ENCODE peak calls at places on chromosomes 2 and 18, in six cellular contexts. Y is choroid plexus epithelial cell; G is sigmoid colon; Z is GM04504; K is activated CD4-positive, alpha-beta T cell treated with anti-CD3 and anti-CD28 coated beads for 1 hour; N is stimulated activated CD4-positive, alpha-beta T cell treated with anti-CD3 and anti-CD28 coated beads, Interleukin-2, amount 100 ng/mL, for 48 hours. C is an unnamed sample.

GRCh38 chr2:47002480-47003381 is 87.1 kb upstream of the MCFD2 start:
- DNase-seq in Y (peak), G (no peak), Z (no peak), K (no peak), N (no peak), C (no peak)

GRCh38 chr18:44654555-44654954 is 26.1 kb upstream of the SETBP1 start:
- DNase-seq in Y (peak), G (no peak), Z (peak), K (no peak), N (no peak), C (no peak)

GRCh38 chr2:240925191-240925575 is 19.0 kb downstream of the CROCC2 start:
- DNase-seq in Y (no peak), G (peak), Z (no peak), K (no peak), N (no peak), C (peak)

GRCh38 chr18:49250819-49251388 is 209.5 kb downstream of the DYM start:
- DNase-seq in Y (peak), G (no peak), Z (no peak), K (no peak), N (no peak), C (no peak)

GRCh38 chr2:239374896-239375277 is 25.9 kb downstream of the HDAC4 start:
- DNase-seq in Y (no peak), G (peak), Z (no peak), K (no peak), N (no peak), C (peak)

GRCh38 chr18:42937434-42937833 is 178.1 kb downstream of the RIT2 start:
- DNase-seq in Y (no peak), G (no peak), Z (no peak), K (no peak), N (no peak), C (no peak)

GRCh38 chr2:130808482-130809268 is 28.0 kb upstream of the ARHGEF4 start:
- DNase-seq in Y (no peak), G (no peak), Z (no peak), K (no peak), N (no peak), C (peak)

GRCh38 chr2:62456721-62457539 is 49.1 kb downstream of the TMEM17 start:
- DNase-seq in Y (peak), G (peak), Z (no peak), K (peak), N (peak), C (peak)

GRCh38 chr2:187319441-187320108 is 128.5 kb downstream of the CALCRL start:
- DNase-seq in Y (peak), G (no peak), Z (no peak), K (no peak), N (no peak), C (no peak)

GRCh38 chr18:48926420-48926857 is 24.3 kb downstream of the SMAD7 start:
- DNase-seq in Y (no peak), G (no peak), Z (no peak), K (no peak), N (no peak), C (no peak)

GRCh38 chr2:101788995-101789970 is 91.8 kb downstream of the MAP4K4 start:
- DNase-seq in Y (peak), G (no peak), Z (no peak), K (no peak), N (no peak), C (no peak)

GRCh38 chr18:74796928-74797576 is 199.4 kb downstream of the ZNF407 start:
- DNase-seq in Y (peak), G (no peak), Z (peak), K (no peak), N (no peak), C (no peak)

GRCh38 chr2:157692768-157693167 is 64.1 kb upstream of the ACVR1C start:
- DNase-seq in Y (peak), G (no peak), Z (peak), K (no peak), N (no peak), C (no peak)